ENCODE peak calls at places on chromosomes 12 and 14, in eight cellular contexts. One of them, this sample, is unnamed.

GRCh38 chr12:96271469-96272199 is 77.5 kb downstream of the ELK3 start:
- DNase-seq in endodermal cell: no peak
- DNase-seq in cardiac fibroblast: peak
- DNase-seq in mesothelial cell of epicardium: no peak
- DNase-seq in mucosa of descending colon: no peak
- DNase-seq in psoas muscle: no peak
- DNase-seq in RWPE1: no peak
- DNase-seq in choroid plexus epithelial cell: no peak
- DNase-seq in this sample: no peak

GRCh38 chr14:52222901-52223300 is 44.6 kb upstream of the PTGDR start:
- DNase-seq in endodermal cell: peak
- DNase-seq in cardiac fibroblast: no peak
- DNase-seq in mesothelial cell of epicardium: no peak
- DNase-seq in mucosa of descending colon: no peak
- DNase-seq in psoas muscle: no peak
- DNase-seq in RWPE1: no peak
- DNase-seq in choroid plexus epithelial cell: no peak
- DNase-seq in this sample: no peak

GRCh38 chr12:6627598-6627997 is 8.2 kb downstream of the LPAR5 start:
- DNase-seq in endodermal cell: peak
- DNase-seq in cardiac fibroblast: no peak
- DNase-seq in mesothelial cell of epicardium: no peak
- DNase-seq in mucosa of descending colon: no peak
- DNase-seq in psoas muscle: no peak
- DNase-seq in RWPE1: no peak
- DNase-seq in choroid plexus epithelial cell: no peak
- DNase-seq in this sample: no peak

GRCh38 chr14:73008501-73008900 is 18.4 kb downstream of the ZFYVE1 start:
- DNase-seq in endodermal cell: no peak
- DNase-seq in cardiac fibroblast: peak
- DNase-seq in mesothelial cell of epicardium: no peak
- DNase-seq in mucosa of descending colon: no peak
- DNase-seq in psoas muscle: no peak
- DNase-seq in RWPE1: no peak
- DNase-seq in choroid plexus epithelial cell: peak
- DNase-seq in this sample: no peak

GRCh38 chr14:77853919-77854318 is 54.0 kb downstream of the ADCK1 start:
- DNase-seq in endodermal cell: no peak
- DNase-seq in cardiac fibroblast: no peak
- DNase-seq in mesothelial cell of epicardium: no peak
- DNase-seq in mucosa of descending colon: no peak
- DNase-seq in psoas muscle: no peak
- DNase-seq in RWPE1: no peak
- DNase-seq in choroid plexus epithelial cell: no peak
- DNase-seq in this sample: no peak

GRCh38 chr12:51307655-51308593 is 16.1 kb downstream of the BIN2 start:
- DNase-seq in endodermal cell: no peak
- DNase-seq in cardiac fibroblast: peak
- DNase-seq in mesothelial cell of epicardium: no peak
- DNase-seq in mucosa of descending colon: peak
- DNase-seq in psoas muscle: no peak
- DNase-seq in RWPE1: peak
- DNase-seq in choroid plexus epithelial cell: peak
- DNase-seq in this sample: no peak

GRCh38 chr14:74302160-74302628 is 540 bp downstream of the ABCD4 start:
- DNase-seq in endodermal cell: no peak
- DNase-seq in cardiac fibroblast: peak
- DNase-seq in mesothelial cell of epicardium: no peak
- DNase-seq in mucosa of descending colon: no peak
- DNase-seq in psoas muscle: no peak
- DNase-seq in RWPE1: peak
- DNase-seq in choroid plexus epithelial cell: peak
- DNase-seq in this sample: no peak

GRCh38 chr14:56894591-56894991 is 84.3 kb upstream of the OTX2 start:
- DNase-seq in endodermal cell: peak
- DNase-seq in cardiac fibroblast: no peak
- DNase-seq in mesothelial cell of epicardium: no peak
- DNase-seq in mucosa of descending colon: no peak
- DNase-seq in psoas muscle: no peak
- DNase-seq in RWPE1: no peak
- DNase-seq in choroid plexus epithelial cell: no peak
- DNase-seq in this sample: no peak

GRCh38 chr12:3137268-3137761 is 60.1 kb downstream of the TSPAN9 start:
- DNase-seq in endodermal cell: peak
- DNase-seq in cardiac fibroblast: peak
- DNase-seq in mesothelial cell of epicardium: no peak
- DNase-seq in mucosa of descending colon: peak
- DNase-seq in psoas muscle: peak
- DNase-seq in RWPE1: no peak
- DNase-seq in choroid plexus epithelial cell: peak
- DNase-seq in this sample: peak

GRCh38 chr14:52369305-52369781 is 55.2 kb downstream of the PTGER2 start:
- DNase-seq in endodermal cell: no peak
- DNase-seq in cardiac fibroblast: peak
- DNase-seq in mesothelial cell of epicardium: no peak
- DNase-seq in mucosa of descending colon: no peak
- DNase-seq in psoas muscle: peak
- DNase-seq in RWPE1: no peak
- DNase-seq in choroid plexus epithelial cell: peak
- DNase-seq in this sample: no peak

GRCh38 chr12:55698241-55698955 is 9.3 kb downstream of the ITGA7 start:
- DNase-seq in endodermal cell: no peak
- DNase-seq in cardiac fibroblast: no peak
- DNase-seq in mesothelial cell of epicardium: no peak
- DNase-seq in mucosa of descending colon: no peak
- DNase-seq in psoas muscle: no peak
- DNase-seq in RWPE1: no peak
- DNase-seq in choroid plexus epithelial cell: no peak
- DNase-seq in this sample: no peak

GRCh38 chr14:104431929-104432541 is 147.5 kb upstream of the C14orf180 start:
- DNase-seq in endodermal cell: peak
- DNase-seq in cardiac fibroblast: no peak
- DNase-seq in mesothelial cell of epicardium: no peak
- DNase-seq in mucosa of descending colon: no peak
- DNase-seq in psoas muscle: no peak
- DNase-seq in RWPE1: no peak
- DNase-seq in choroid plexus epithelial cell: no peak
- DNase-seq in this sample: no peak

GRCh38 chr14:37595809-37596595 is 573 bp downstream of the TTC6 start:
- DNase-seq in endodermal cell: peak
- DNase-seq in cardiac fibroblast: no peak
- DNase-seq in mesothelial cell of epicardium: peak
- DNase-seq in mucosa of descending colon: peak
- DNase-seq in psoas muscle: no peak
- DNase-seq in RWPE1: peak
- DNase-seq in choroid plexus epithelial cell: no peak
- DNase-seq in this sample: peak

GRCh38 chr12:6827982-6828670 is at the start of gene P3H3:
- DNase-seq in endodermal cell: peak
- DNase-seq in cardiac fibroblast: peak
- DNase-seq in mesothelial cell of epicardium: peak
- DNase-seq in mucosa of descending colon: no peak
- DNase-seq in psoas muscle: peak
- DNase-seq in RWPE1: no peak
- DNase-seq in choroid plexus epithelial cell: peak
- DNase-seq in this sample: peak

GRCh38 chr12:71109834-71110233 is 48.0 kb downstream of the TSPAN8 start:
- DNase-seq in endodermal cell: no peak
- DNase-seq in cardiac fibroblast: no peak
- DNase-seq in mesothelial cell of epicardium: no peak
- DNase-seq in mucosa of descending colon: no peak
- DNase-seq in psoas muscle: no peak
- DNase-seq in RWPE1: no peak
- DNase-seq in choroid plexus epithelial cell: no peak
- DNase-seq in this sample: no peak

GRCh38 chr14:101717663-101718490 is 43.6 kb upstream of the PPP2R5C start:
- DNase-seq in endodermal cell: peak
- DNase-seq in cardiac fibroblast: no peak
- DNase-seq in mesothelial cell of epicardium: no peak
- DNase-seq in mucosa of descending colon: no peak
- DNase-seq in psoas muscle: no peak
- DNase-seq in RWPE1: no peak
- DNase-seq in choroid plexus epithelial cell: no peak
- DNase-seq in this sample: no peak

GRCh38 chr14:98599082-98599481 is 672.9 kb downstream of the BCL11B start:
- DNase-seq in endodermal cell: no peak
- DNase-seq in cardiac fibroblast: no peak
- DNase-seq in mesothelial cell of epicardium: no peak
- DNase-seq in mucosa of descending colon: no peak
- DNase-seq in psoas muscle: no peak
- DNase-seq in RWPE1: no peak
- DNase-seq in choroid plexus epithelial cell: no peak
- DNase-seq in this sample: no peak

GRCh38 chr12:27711312-27711682 is 665 bp downstream of the MRPS35 start:
- DNase-seq in endodermal cell: no peak
- DNase-seq in cardiac fibroblast: peak
- DNase-seq in mesothelial cell of epicardium: no peak
- DNase-seq in mucosa of descending colon: peak
- DNase-seq in psoas muscle: no peak
- DNase-seq in RWPE1: peak
- DNase-seq in choroid plexus epithelial cell: peak
- DNase-seq in this sample: no peak

GRCh38 chr14:33930464-33930863 is 20.4 kb downstream of the EGLN3 start:
- DNase-seq in endodermal cell: no peak
- DNase-seq in cardiac fibroblast: no peak
- DNase-seq in mesothelial cell of epicardium: no peak
- DNase-seq in mucosa of descending colon: no peak
- DNase-seq in psoas muscle: no peak
- DNase-seq in RWPE1: no peak
- DNase-seq in choroid plexus epithelial cell: no peak
- DNase-seq in this sample: no peak

DNA sequence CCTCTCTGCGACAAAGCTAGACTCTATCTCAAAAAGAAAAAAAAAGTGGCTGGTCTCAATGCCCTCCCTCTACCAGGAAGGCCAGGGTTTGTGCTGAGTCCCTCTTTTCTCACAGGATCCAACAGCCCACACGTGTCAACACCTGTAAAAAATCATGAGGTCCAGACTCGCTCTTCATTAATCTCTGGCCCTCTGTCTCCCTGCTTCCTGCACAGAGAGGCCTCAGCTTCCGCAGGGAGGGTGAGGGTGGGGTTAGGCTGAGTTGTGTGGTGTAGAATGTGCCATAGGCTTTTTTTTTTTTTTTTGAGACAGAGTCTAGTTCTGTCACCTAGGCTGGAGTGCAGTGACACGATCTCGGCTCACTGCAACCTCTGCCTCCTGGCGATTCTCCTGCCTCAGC is 6.1 kb downstream of the CFAP73 start:
- DNase-seq in endodermal cell: no peak
- DNase-seq in cardiac fibroblast: no peak
- DNase-seq in mesothelial cell of epicardium: no peak
- DNase-seq in mucosa of descending colon: no peak
- DNase-seq in psoas muscle: no peak
- DNase-seq in RWPE1: no peak
- DNase-seq in choroid plexus epithelial cell: no peak
- DNase-seq in this sample: no peak
- TF ChIP-seq CTCF in endodermal cell: no peak
- TF ChIP-seq CTCF in cardiac fibroblast: no peak
- TF ChIP-seq CTCF in mesothelial cell of epicardium: no peak
- TF ChIP-seq CTCF in mucosa of descending colon: no peak
- TF ChIP-seq CTCF in psoas muscle: no peak
- TF ChIP-seq CTCF in RWPE1: no peak
- TF ChIP-seq CTCF in choroid plexus epithelial cell: no peak
- TF ChIP-seq CTCF in this sample: no peak

GRCh38 chr12:89971880-89972279 is 263.2 kb upstream of the ATP2B1 start:
- DNase-seq in endodermal cell: no peak
- DNase-seq in cardiac fibroblast: peak
- DNase-seq in mesothelial cell of epicardium: no peak
- DNase-seq in mucosa of descending colon: no peak
- DNase-seq in psoas muscle: no peak
- DNase-seq in RWPE1: no peak
- DNase-seq in choroid plexus epithelial cell: no peak
- DNase-seq in this sample: no peak
- TF ChIP-seq CTCF in endodermal cell: no peak
- TF ChIP-seq CTCF in cardiac fibroblast: no peak
- TF ChIP-seq CTCF in mesothelial cell of epicardium: no peak
- TF ChIP-seq CTCF in mucosa of descending colon: no peak
- TF ChIP-seq CTCF in psoas muscle: no peak
- TF ChIP-seq CTCF in RWPE1: no peak
- TF ChIP-seq CTCF in choroid plexus epithelial cell: no peak
- TF ChIP-seq CTCF in this sample: no peak

DNA sequence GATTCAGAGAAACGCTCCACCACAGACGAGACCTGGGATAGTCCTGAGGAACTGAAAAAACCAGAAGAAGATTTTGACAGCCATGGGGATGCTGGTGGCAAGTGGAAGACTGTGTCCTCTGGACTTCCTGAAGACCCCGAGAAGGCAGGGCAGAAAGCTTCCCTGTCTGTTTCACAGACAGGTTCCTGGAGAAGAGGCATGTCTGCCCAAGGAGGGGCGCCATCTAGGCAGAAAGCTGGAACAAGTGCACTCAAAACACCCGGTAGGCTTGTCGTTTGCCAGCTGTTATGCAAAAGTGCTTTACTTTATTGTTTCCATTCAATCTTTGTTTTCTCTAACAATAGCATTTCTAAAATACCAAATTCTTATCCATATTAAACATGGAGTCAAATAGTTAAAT is 287.3 kb downstream of the NAV3 start:
- DNase-seq in endodermal cell: peak
- DNase-seq in cardiac fibroblast: no peak
- DNase-seq in mesothelial cell of epicardium: no peak
- DNase-seq in mucosa of descending colon: no peak
- DNase-seq in psoas muscle: no peak
- DNase-seq in RWPE1: no peak
- DNase-seq in choroid plexus epithelial cell: peak
- DNase-seq in this sample: no peak
- TF ChIP-seq CTCF in endodermal cell: peak
- TF ChIP-seq CTCF in cardiac fibroblast: no peak
- TF ChIP-seq CTCF in mesothelial cell of epicardium: no peak
- TF ChIP-seq CTCF in mucosa of descending colon: no peak
- TF ChIP-seq CTCF in psoas muscle: no peak
- TF ChIP-seq CTCF in RWPE1: no peak
- TF ChIP-seq CTCF in choroid plexus epithelial cell: peak
- TF ChIP-seq CTCF in this sample: no peak

DNA sequence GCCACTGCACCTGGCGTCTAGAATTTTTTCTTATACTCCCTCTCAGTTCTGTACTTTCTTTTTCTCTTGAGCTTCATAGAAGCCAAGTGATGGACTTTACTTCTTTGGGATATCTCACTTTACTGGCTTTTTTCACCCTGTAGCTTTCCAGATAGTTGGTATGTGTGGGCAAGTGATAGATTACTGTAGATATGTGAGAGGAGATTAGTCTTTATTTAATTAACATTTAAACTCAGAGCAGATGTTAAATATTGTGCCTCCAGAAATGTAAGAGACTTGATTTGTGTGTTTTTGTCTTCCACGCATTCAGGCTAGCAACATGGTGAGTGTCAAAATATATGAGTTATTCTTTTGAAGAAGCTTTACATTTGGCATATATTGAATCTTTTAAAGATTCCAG is 39.5 kb upstream of the SLC17A8 start:
- DNase-seq in endodermal cell: no peak
- DNase-seq in cardiac fibroblast: no peak
- DNase-seq in mesothelial cell of epicardium: no peak
- DNase-seq in mucosa of descending colon: no peak
- DNase-seq in psoas muscle: no peak
- DNase-seq in RWPE1: no peak
- DNase-seq in choroid plexus epithelial cell: no peak
- DNase-seq in this sample: no peak
- TF ChIP-seq CTCF in endodermal cell: no peak
- TF ChIP-seq CTCF in cardiac fibroblast: no peak
- TF ChIP-seq CTCF in mesothelial cell of epicardium: no peak
- TF ChIP-seq CTCF in mucosa of descending colon: no peak
- TF ChIP-seq CTCF in psoas muscle: no peak
- TF ChIP-seq CTCF in RWPE1: no peak
- TF ChIP-seq CTCF in choroid plexus epithelial cell: no peak
- TF ChIP-seq CTCF in this sample: no peak

This sample was measured in glutamatergic neuron.